ENCODE peak calls at places on chromosomes 2 and 18, in eight cellular contexts. One of them, this sample, is unnamed.

GRCh38 chr2:222076978-222077690 is 221.7 kb downstream of the PAX3 start:
- DNase-seq in ovary: no peak
- DNase-seq in choroid plexus epithelial cell: no peak
- DNase-seq in body of pancreas: no peak
- DNase-seq in HFF-Myc: no peak
- DNase-seq in cardiac muscle cell: no peak
- DNase-seq in left ventricle myocardium inferior: no peak
- DNase-seq in heart left ventricle: no peak
- DNase-seq in this sample: no peak

GRCh38 chr18:44682871-44683221 is 2.2 kb downstream of the SETBP1 start:
- DNase-seq in ovary: peak; percentile 48
- DNase-seq in choroid plexus epithelial cell: no peak
- DNase-seq in body of pancreas: peak; percentile 64
- DNase-seq in HFF-Myc: no peak
- DNase-seq in cardiac muscle cell: peak; percentile 76
- DNase-seq in left ventricle myocardium inferior: no peak
- DNase-seq in heart left ventricle: no peak
- DNase-seq in this sample: peak; percentile 16

GRCh38 chr18:70172225-70172624 is 33.3 kb downstream of the RTTN start:
- DNase-seq in ovary: no peak
- DNase-seq in choroid plexus epithelial cell: peak; percentile 63
- DNase-seq in body of pancreas: no peak
- DNase-seq in HFF-Myc: no peak
- DNase-seq in cardiac muscle cell: no peak
- DNase-seq in left ventricle myocardium inferior: no peak
- DNase-seq in heart left ventricle: no peak
- DNase-seq in this sample: peak; percentile 39

GRCh38 chr18:43587538-43588153 is 310.4 kb upstream of the SYT4 start:
- DNase-seq in ovary: no peak
- DNase-seq in choroid plexus epithelial cell: peak; percentile 76
- DNase-seq in body of pancreas: peak; percentile 36
- DNase-seq in HFF-Myc: no peak
- DNase-seq in cardiac muscle cell: peak; percentile 58
- DNase-seq in left ventricle myocardium inferior: no peak
- DNase-seq in heart left ventricle: no peak
- DNase-seq in this sample: peak; percentile 46

GRCh38 chr2:188897096-188897495 is 77.1 kb upstream of the COL3A1 start:
- DNase-seq in ovary: no peak
- DNase-seq in choroid plexus epithelial cell: peak; percentile 88
- DNase-seq in body of pancreas: no peak
- DNase-seq in HFF-Myc: no peak
- DNase-seq in cardiac muscle cell: no peak
- DNase-seq in left ventricle myocardium inferior: no peak
- DNase-seq in heart left ventricle: peak; percentile 11
- DNase-seq in this sample: peak; percentile 78

GRCh38 chr2:10762651-10763460 is 41.4 kb downstream of the ATP6V1C2 start:
- DNase-seq in ovary: no peak
- DNase-seq in choroid plexus epithelial cell: peak; percentile 27
- DNase-seq in body of pancreas: no peak
- DNase-seq in HFF-Myc: no peak
- DNase-seq in cardiac muscle cell: peak; percentile 12
- DNase-seq in left ventricle myocardium inferior: no peak
- DNase-seq in heart left ventricle: peak; percentile 30
- DNase-seq in this sample: peak; percentile 50

GRCh38 chr18:48678237-48679115 is 139.6 kb downstream of the CTIF start:
- DNase-seq in ovary: peak; percentile 13
- DNase-seq in choroid plexus epithelial cell: no peak
- DNase-seq in body of pancreas: no peak
- DNase-seq in HFF-Myc: no peak
- DNase-seq in cardiac muscle cell: no peak
- DNase-seq in left ventricle myocardium inferior: no peak
- DNase-seq in heart left ventricle: no peak
- DNase-seq in this sample: no peak

GRCh38 chr18:25136416-25137132 is 215.4 kb downstream of the ZNF521 start:
- DNase-seq in ovary: peak; percentile 38
- DNase-seq in choroid plexus epithelial cell: peak; percentile 16
- DNase-seq in body of pancreas: no peak
- DNase-seq in HFF-Myc: no peak
- DNase-seq in cardiac muscle cell: no peak
- DNase-seq in left ventricle myocardium inferior: no peak
- DNase-seq in heart left ventricle: peak; percentile 23
- DNase-seq in this sample: peak; percentile 66

GRCh38 chr2:176535480-176536113 is 266.4 kb downstream of the MTX2 start:
- DNase-seq in ovary: no peak
- DNase-seq in choroid plexus epithelial cell: no peak
- DNase-seq in body of pancreas: no peak
- DNase-seq in HFF-Myc: no peak
- DNase-seq in cardiac muscle cell: no peak
- DNase-seq in left ventricle myocardium inferior: no peak
- DNase-seq in heart left ventricle: no peak
- DNase-seq in this sample: peak; percentile 70

GRCh38 chr2:53575606-53576360 is 191.8 kb upstream of the CHAC2 start:
- DNase-seq in ovary: no peak
- DNase-seq in choroid plexus epithelial cell: peak; percentile 33
- DNase-seq in body of pancreas: no peak
- DNase-seq in HFF-Myc: no peak
- DNase-seq in cardiac muscle cell: no peak
- DNase-seq in left ventricle myocardium inferior: peak; percentile 25
- DNase-seq in heart left ventricle: no peak
- DNase-seq in this sample: peak; percentile 3

GRCh38 chr18:54069729-54070128 is 154.7 kb downstream of the MBD2 start:
- DNase-seq in ovary: no peak
- DNase-seq in choroid plexus epithelial cell: no peak
- DNase-seq in body of pancreas: no peak
- DNase-seq in HFF-Myc: no peak
- DNase-seq in cardiac muscle cell: no peak
- DNase-seq in left ventricle myocardium inferior: no peak
- DNase-seq in heart left ventricle: no peak
- DNase-seq in this sample: no peak

GRCh38 chr2:44680983-44681481 is 260.5 kb upstream of the SIX3 start:
- DNase-seq in ovary: no peak
- DNase-seq in choroid plexus epithelial cell: peak; percentile 1
- DNase-seq in body of pancreas: no peak
- DNase-seq in HFF-Myc: peak; percentile 39
- DNase-seq in cardiac muscle cell: no peak
- DNase-seq in left ventricle myocardium inferior: no peak
- DNase-seq in heart left ventricle: no peak
- DNase-seq in this sample: no peak

GRCh38 chr2:108412995-108413726 is 35.4 kb downstream of the SULT1C4 start:
- DNase-seq in ovary: no peak
- DNase-seq in choroid plexus epithelial cell: peak; percentile 95
- DNase-seq in body of pancreas: no peak
- DNase-seq in HFF-Myc: peak; percentile 51
- DNase-seq in cardiac muscle cell: no peak
- DNase-seq in left ventricle myocardium inferior: no peak
- DNase-seq in heart left ventricle: no peak
- DNase-seq in this sample: peak; percentile 92

GRCh38 chr2:46225150-46225480 is 72.1 kb upstream of the EPAS1 start:
- DNase-seq in ovary: no peak
- DNase-seq in choroid plexus epithelial cell: no peak
- DNase-seq in body of pancreas: no peak
- DNase-seq in HFF-Myc: no peak
- DNase-seq in cardiac muscle cell: no peak
- DNase-seq in left ventricle myocardium inferior: no peak
- DNase-seq in heart left ventricle: no peak
- DNase-seq in this sample: no peak

GRCh38 chr2:150548527-150548926 is 61.1 kb upstream of the RND3 start:
- DNase-seq in ovary: no peak
- DNase-seq in choroid plexus epithelial cell: peak; percentile 60
- DNase-seq in body of pancreas: no peak
- DNase-seq in HFF-Myc: no peak
- DNase-seq in cardiac muscle cell: peak; percentile 47
- DNase-seq in left ventricle myocardium inferior: no peak
- DNase-seq in heart left ventricle: no peak
- DNase-seq in this sample: peak; percentile 26
- TF ChIP-seq CTCF in ovary: no peak
- TF ChIP-seq CTCF in choroid plexus epithelial cell: peak; percentile 65
- TF ChIP-seq CTCF in body of pancreas: no peak
- TF ChIP-seq CTCF in HFF-Myc: peak; percentile 65
- TF ChIP-seq CTCF in cardiac muscle cell: peak; percentile 49
- TF ChIP-seq CTCF in left ventricle myocardium inferior: peak; percentile 26
- TF ChIP-seq CTCF in heart left ventricle: no peak
- TF ChIP-seq CTCF in this sample: peak; percentile 43

DNA sequence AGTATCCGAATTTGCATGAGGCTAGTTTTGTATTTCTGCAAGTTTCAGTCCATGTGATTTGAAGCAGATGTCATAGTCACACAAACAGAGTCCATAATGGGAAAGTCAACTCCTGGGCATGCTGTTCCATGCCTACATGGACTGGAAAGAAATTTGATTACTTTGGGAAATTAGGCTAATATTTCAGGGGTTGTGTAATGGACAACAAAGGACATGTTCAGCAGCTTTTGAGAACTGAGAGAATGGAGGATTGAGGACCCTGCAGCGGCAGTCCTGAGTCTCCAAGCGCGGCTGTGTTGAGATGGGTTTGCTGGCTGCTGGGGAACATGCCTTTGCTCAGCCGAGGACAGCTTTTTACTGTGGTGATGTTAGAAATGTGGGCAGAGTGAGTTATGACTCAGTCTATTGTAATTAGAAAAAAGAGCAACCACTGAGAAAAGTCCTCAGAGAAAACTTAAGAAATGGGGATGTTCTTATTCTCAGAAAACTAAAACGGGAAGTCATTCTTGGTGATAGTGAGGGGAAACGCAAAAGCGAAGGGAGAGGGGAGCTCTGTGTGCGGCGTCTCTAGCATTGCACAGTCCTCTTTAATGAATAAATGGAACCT is 149.2 kb downstream of the FAM210A start:
- DNase-seq in ovary: no peak
- DNase-seq in choroid plexus epithelial cell: peak; percentile 49
- DNase-seq in body of pancreas: peak; percentile 45
- DNase-seq in HFF-Myc: no peak
- DNase-seq in cardiac muscle cell: no peak
- DNase-seq in left ventricle myocardium inferior: no peak
- DNase-seq in heart left ventricle: no peak
- DNase-seq in this sample: peak; percentile 59
- H3K4me3 ChIP-seq in ovary: no peak overlapping the region
- H3K4me3 ChIP-seq in choroid plexus epithelial cell: no peak overlapping the region
- H3K4me3 ChIP-seq in body of pancreas: no peak overlapping the region
- H3K4me3 ChIP-seq in HFF-Myc: peak overlapping the region; percentile 7
- H3K4me3 ChIP-seq in cardiac muscle cell: no peak overlapping the region
- H3K4me3 ChIP-seq in left ventricle myocardium inferior: no peak overlapping the region
- H3K4me3 ChIP-seq in heart left ventricle: no peak overlapping the region
- H3K4me3 ChIP-seq in this sample: no peak overlapping the region

GRCh38 chr2:48586433-48586832 is 31.2 kb upstream of the GTF2A1L start:
- DNase-seq in ovary: no peak
- DNase-seq in choroid plexus epithelial cell: no peak
- DNase-seq in body of pancreas: no peak
- DNase-seq in HFF-Myc: no peak
- DNase-seq in cardiac muscle cell: no peak
- DNase-seq in left ventricle myocardium inferior: no peak
- DNase-seq in heart left ventricle: no peak
- DNase-seq in this sample: no peak

GRCh38 chr2:48588745-48589144 is 28.9 kb upstream of the GTF2A1L start:
- DNase-seq in ovary: no peak
- DNase-seq in choroid plexus epithelial cell: no peak
- DNase-seq in body of pancreas: no peak
- DNase-seq in HFF-Myc: no peak
- DNase-seq in cardiac muscle cell: no peak
- DNase-seq in left ventricle myocardium inferior: no peak
- DNase-seq in heart left ventricle: no peak
- DNase-seq in this sample: no peak

GRCh38 chr2:48587560-48587959 is 30.1 kb upstream of the GTF2A1L start:
- DNase-seq in ovary: no peak
- DNase-seq in choroid plexus epithelial cell: no peak
- DNase-seq in body of pancreas: no peak
- DNase-seq in HFF-Myc: no peak
- DNase-seq in cardiac muscle cell: no peak
- DNase-seq in left ventricle myocardium inferior: no peak
- DNase-seq in heart left ventricle: no peak
- DNase-seq in this sample: no peak

GRCh38 chr2:48592067-48592466 is 25.6 kb upstream of the GTF2A1L start:
- DNase-seq in ovary: no peak
- DNase-seq in choroid plexus epithelial cell: no peak
- DNase-seq in body of pancreas: no peak
- DNase-seq in HFF-Myc: no peak
- DNase-seq in cardiac muscle cell: no peak
- DNase-seq in left ventricle myocardium inferior: no peak
- DNase-seq in heart left ventricle: no peak
- DNase-seq in this sample: no peak

DNA sequence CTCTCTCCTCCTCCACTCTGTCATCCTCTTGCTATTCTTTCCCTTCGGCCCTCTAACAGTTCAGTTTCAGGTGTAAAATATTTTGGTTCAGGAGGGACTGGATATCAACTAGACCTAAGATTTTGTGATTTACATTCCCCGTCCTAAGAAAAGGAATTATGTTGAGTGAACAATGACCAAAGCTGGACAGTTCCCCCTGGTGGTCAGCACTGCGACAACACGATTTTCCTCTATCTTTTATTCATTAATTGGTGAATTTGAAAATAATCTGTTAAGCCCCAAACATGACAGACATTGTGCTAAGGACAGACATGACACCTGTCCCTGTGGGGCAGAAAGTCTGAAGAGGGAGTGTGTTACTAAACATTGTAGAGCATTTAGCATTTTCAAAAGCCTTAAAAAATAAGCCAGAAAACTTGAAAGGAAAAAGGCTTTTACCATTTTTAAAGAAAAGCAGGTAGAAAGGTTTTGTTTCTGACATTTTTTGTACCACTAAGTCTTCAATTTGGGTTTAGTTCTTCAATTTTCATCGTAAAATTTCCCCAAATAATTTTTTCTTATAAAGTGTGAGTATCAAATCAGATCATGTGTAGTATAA is 28.4 kb upstream of the GTF2A1L start:
- DNase-seq in ovary: peak; percentile 47
- DNase-seq in choroid plexus epithelial cell: peak; percentile 70
- DNase-seq in body of pancreas: peak; percentile 32
- DNase-seq in HFF-Myc: peak; percentile 31
- DNase-seq in cardiac muscle cell: peak; percentile 40
- DNase-seq in left ventricle myocardium inferior: peak; percentile 20
- DNase-seq in heart left ventricle: peak; percentile 18
- DNase-seq in this sample: peak; percentile 58
- TF ChIP-seq CTCF in ovary: peak; percentile 75
- TF ChIP-seq CTCF in choroid plexus epithelial cell: peak; percentile 88
- TF ChIP-seq CTCF in body of pancreas: peak; percentile 67
- TF ChIP-seq CTCF in HFF-Myc: peak; percentile 68
- TF ChIP-seq CTCF in cardiac muscle cell: peak; percentile 74
- TF ChIP-seq CTCF in left ventricle myocardium inferior: peak; percentile 78
- TF ChIP-seq CTCF in heart left ventricle: peak; percentile 81
- TF ChIP-seq CTCF in this sample: peak; percentile 80

GRCh38 chr18:7116001-7116831 is 1.4 kb downstream of the LAMA1 start:
- DNase-seq in ovary: no peak
- DNase-seq in choroid plexus epithelial cell: peak; percentile 54
- DNase-seq in body of pancreas: no peak
- DNase-seq in HFF-Myc: no peak
- DNase-seq in cardiac muscle cell: peak; percentile 60
- DNase-seq in left ventricle myocardium inferior: no peak
- DNase-seq in heart left ventricle: no peak
- DNase-seq in this sample: peak; percentile 25
- H3K4me3 ChIP-seq in ovary: peak overlapping the region; percentile 24
- H3K4me3 ChIP-seq in choroid plexus epithelial cell: peak overlapping the region; percentile 73
- H3K4me3 ChIP-seq in body of pancreas: peak overlapping the region; percentile 17
- H3K4me3 ChIP-seq in HFF-Myc: peak overlapping the region; percentile 38
- H3K4me3 ChIP-seq in cardiac muscle cell: peak overlapping the region; percentile 72
- H3K4me3 ChIP-seq in left ventricle myocardium inferior: peak overlapping the region; percentile 64
- H3K4me3 ChIP-seq in heart left ventricle: peak overlapping the region; percentile 26
- H3K4me3 ChIP-seq in this sample: peak overlapping the region; percentile 58

GRCh38 chr2:127155901-127156300 is 48.9 kb upstream of the BIN1 start:
- DNase-seq in ovary: peak; percentile 63
- DNase-seq in choroid plexus epithelial cell: peak; percentile 81
- DNase-seq in body of pancreas: peak; percentile 33
- DNase-seq in HFF-Myc: no peak
- DNase-seq in cardiac muscle cell: no peak
- DNase-seq in left ventricle myocardium inferior: no peak
- DNase-seq in heart left ventricle: no peak
- DNase-seq in this sample: peak; percentile 73
- TF ChIP-seq CTCF in ovary: no peak
- TF ChIP-seq CTCF in choroid plexus epithelial cell: no peak
- TF ChIP-seq CTCF in body of pancreas: no peak
- TF ChIP-seq CTCF in HFF-Myc: no peak
- TF ChIP-seq CTCF in cardiac muscle cell: no peak
- TF ChIP-seq CTCF in left ventricle myocardium inferior: no peak
- TF ChIP-seq CTCF in heart left ventricle: no peak
- TF ChIP-seq CTCF in this sample: no peak